ENCODE peak calls at places on chromosomes 6 and 20, in ten cellular contexts. X is neural crest cell; G is fibroblast of the aortic adventitia; B is GM03348; U is NCI-H1105; K is NCI-H1436; L is stimulated activated CD4-positive, alpha-beta T cell treated with anti-CD3 and anti-CD28 coated beads, Interleukin-12 subunit alpha, Interleukin-12 subunit beta, amount 100 ng/mL, for 4 hours; A is activated T-helper 1 cell treated with Interleukin-2 at 50 U/mL for 16 hours; R is HT1080; D is B cell. W is an unnamed sample.

GRCh38 chr6:140372064-140372463 is 997.6 kb upstream of the CITED2 start:
- DNase-seq in X (no peak), G (no peak), B (no peak), U (no peak), K (no peak), L (no peak), A (no peak), R (no peak), D (no peak), W (no peak)

GRCh38 chr6:70531133-70531532 is 35.6 kb upstream of the SDHAF4 start:
- DNase-seq in X (no peak), G (no peak), B (no peak), U (no peak), K (no peak), L (no peak), A (no peak), R (no peak), D (no peak), W (no peak)

GRCh38 chr6:137740347-137740746 is 126.7 kb upstream of the TNFAIP3 start:
- DNase-seq in X (no peak), G (peak), B (no peak), U (no peak), K (no peak), L (no peak), A (no peak), R (no peak), D (no peak), W (no peak)

GRCh38 chr6:126631343-126631742 is 291.4 kb downstream of the CENPW start:
- DNase-seq in X (no peak), G (peak), B (peak), U (no peak), K (no peak), L (no peak), A (no peak), R (no peak), D (no peak), W (no peak)

GRCh38 chr6:139732451-139732850 is 358.0 kb upstream of the CITED2 start:
- DNase-seq in X (no peak), G (peak), B (peak), U (no peak), K (no peak), L (no peak), A (no peak), R (peak), D (no peak), W (peak)

GRCh38 chr20:21944227-21944626 is 238.8 kb downstream of the PAX1 start:
- DNase-seq in X (no peak), G (no peak), B (no peak), U (no peak), K (no peak), L (no peak), A (no peak), R (no peak), D (no peak), W (no peak)

GRCh38 chr6:8939615-8940014 is 504.3 kb upstream of the SLC35B3 start:
- DNase-seq in X (no peak), G (no peak), B (no peak), U (peak), K (no peak), L (no peak), A (no peak), R (peak), D (no peak), W (no peak)

GRCh38 chr6:170274713-170275560 is 15.9 kb downstream of the DLL1 start:
- DNase-seq in X (no peak), G (no peak), B (no peak), U (no peak), K (no peak), L (no peak), A (no peak), R (no peak), D (no peak), W (no peak)

GRCh38 chr6:105179244-105180065 is at the start of gene POPDC3:
- DNase-seq in X (peak), G (peak), B (peak), U (no peak), K (no peak), L (no peak), A (no peak), R (peak), D (no peak), W (peak)

GRCh38 chr6:291697-292505 is at the start of gene DUSP22:
- DNase-seq in X (peak), G (peak), B (peak), U (no peak), K (no peak), L (peak), A (peak), R (peak), D (peak), W (peak)

GRCh38 chr20:42959996-42960395 is 229.7 kb downstream of the PTPRT start:
- DNase-seq in X (no peak), G (no peak), B (no peak), U (no peak), K (no peak), L (no peak), A (no peak), R (no peak), D (no peak), W (no peak)

GRCh38 chr6:3526962-3527796 is 70.3 kb upstream of the SLC22A23 start:
- DNase-seq in X (no peak), G (peak), B (peak), U (no peak), K (no peak), L (no peak), A (no peak), R (no peak), D (no peak), W (no peak)

GRCh38 chr20:24484081-24484450 is 14.6 kb downstream of the SYNDIG1 start:
- DNase-seq in X (no peak), G (no peak), B (no peak), U (no peak), K (no peak), L (no peak), A (no peak), R (no peak), D (no peak), W (no peak)